ENCODE peak calls at places on chromosomes 6 and 20, in ten cellular contexts. One of them, this sample, is unnamed.

GRCh38 chr20:53040678-53041674 is 68.8 kb downstream of the TSHZ2 start:
- DNase-seq in heart right ventricle: peak; percentile 17
- DNase-seq in occipital lobe: no peak
- DNase-seq in COLO829: no peak
- DNase-seq in activated naive CD4-positive, alpha-beta T cell treated with anti-CD3 and anti-CD28 coated beads, Interleukin-2, amount 50 U/mL, for 16 hours: no peak
- DNase-seq in astrocyte of the spinal cord: no peak
- DNase-seq in cardiac muscle cell: peak; percentile 49
- DNase-seq in activated T-cell treated with anti-CD3 and anti-CD28 coated beads, Interleukin-2, amount 50 U/mL, for 4 hours: no peak
- DNase-seq in coronary artery: no peak
- DNase-seq in activated gamma-delta T cell treated with anti-CD3 and anti-CD28 coated beads, Interleukin-2, amount 50 U/mL, for 16 hours: no peak
- DNase-seq in this sample: no peak

GRCh38 chr20:64084209-64085152 is at the start of gene LKAAEAR1:
- DNase-seq in COLO829: no peak
- DNase-seq in activated gamma-delta T cell treated with anti-CD3 and anti-CD28 coated beads, Interleukin-2, amount 50 U/mL, for 16 hours: no peak
- DNase-seq in activated T-cell treated with anti-CD3 and anti-CD28 coated beads, Interleukin-2, amount 50 U/mL, for 4 hours: no peak
- DNase-seq in cardiac muscle cell: no peak
- DNase-seq in heart right ventricle: no peak
- DNase-seq in activated naive CD4-positive, alpha-beta T cell treated with anti-CD3 and anti-CD28 coated beads, Interleukin-2, amount 50 U/mL, for 16 hours: no peak
- DNase-seq in coronary artery: no peak
- DNase-seq in astrocyte of the spinal cord: no peak
- DNase-seq in occipital lobe: no peak
- DNase-seq in this sample: no peak

GRCh38 chr6:165119231-165120020 is 190.0 kb downstream of the C6orf118 start:
- DNase-seq in occipital lobe: no peak
- DNase-seq in astrocyte of the spinal cord: no peak
- DNase-seq in heart right ventricle: no peak
- DNase-seq in cardiac muscle cell: peak; percentile 2
- DNase-seq in COLO829: no peak
- DNase-seq in activated T-cell treated with anti-CD3 and anti-CD28 coated beads, Interleukin-2, amount 50 U/mL, for 4 hours: no peak
- DNase-seq in activated naive CD4-positive, alpha-beta T cell treated with anti-CD3 and anti-CD28 coated beads, Interleukin-2, amount 50 U/mL, for 16 hours: no peak
- DNase-seq in coronary artery: no peak
- DNase-seq in activated gamma-delta T cell treated with anti-CD3 and anti-CD28 coated beads, Interleukin-2, amount 50 U/mL, for 16 hours: no peak
- DNase-seq in this sample: no peak

GRCh38 chr20:60695223-60695622 is 556.8 kb upstream of the CDH4 start:
- DNase-seq in coronary artery: no peak
- DNase-seq in cardiac muscle cell: peak; percentile 61
- DNase-seq in activated gamma-delta T cell treated with anti-CD3 and anti-CD28 coated beads, Interleukin-2, amount 50 U/mL, for 16 hours: no peak
- DNase-seq in astrocyte of the spinal cord: peak; percentile 76
- DNase-seq in occipital lobe: no peak
- DNase-seq in heart right ventricle: no peak
- DNase-seq in COLO829: peak; percentile 32
- DNase-seq in activated naive CD4-positive, alpha-beta T cell treated with anti-CD3 and anti-CD28 coated beads, Interleukin-2, amount 50 U/mL, for 16 hours: no peak
- DNase-seq in activated T-cell treated with anti-CD3 and anti-CD28 coated beads, Interleukin-2, amount 50 U/mL, for 4 hours: no peak
- DNase-seq in this sample: no peak

GRCh38 chr20:51132286-51132810 is 109.4 kb upstream of the KCNG1 start:
- DNase-seq in cardiac muscle cell: peak; percentile 27
- DNase-seq in coronary artery: no peak
- DNase-seq in activated gamma-delta T cell treated with anti-CD3 and anti-CD28 coated beads, Interleukin-2, amount 50 U/mL, for 16 hours: no peak
- DNase-seq in astrocyte of the spinal cord: peak; percentile 34
- DNase-seq in COLO829: no peak
- DNase-seq in occipital lobe: no peak
- DNase-seq in activated naive CD4-positive, alpha-beta T cell treated with anti-CD3 and anti-CD28 coated beads, Interleukin-2, amount 50 U/mL, for 16 hours: no peak
- DNase-seq in activated T-cell treated with anti-CD3 and anti-CD28 coated beads, Interleukin-2, amount 50 U/mL, for 4 hours: no peak
- DNase-seq in heart right ventricle: no peak
- DNase-seq in this sample: no peak

GRCh38 chr6:28117386-28118050 is 6.9 kb upstream of the ZSCAN16 start:
- DNase-seq in astrocyte of the spinal cord: no peak
- DNase-seq in activated T-cell treated with anti-CD3 and anti-CD28 coated beads, Interleukin-2, amount 50 U/mL, for 4 hours: no peak
- DNase-seq in COLO829: no peak
- DNase-seq in coronary artery: no peak
- DNase-seq in activated naive CD4-positive, alpha-beta T cell treated with anti-CD3 and anti-CD28 coated beads, Interleukin-2, amount 50 U/mL, for 16 hours: no peak
- DNase-seq in heart right ventricle: no peak
- DNase-seq in activated gamma-delta T cell treated with anti-CD3 and anti-CD28 coated beads, Interleukin-2, amount 50 U/mL, for 16 hours: no peak
- DNase-seq in occipital lobe: no peak
- DNase-seq in cardiac muscle cell: no peak
- DNase-seq in this sample: no peak

GRCh38 chr6:36444470-36444869 is 1.7 kb downstream of the KCTD20 start:
- DNase-seq in coronary artery: no peak
- DNase-seq in activated naive CD4-positive, alpha-beta T cell treated with anti-CD3 and anti-CD28 coated beads, Interleukin-2, amount 50 U/mL, for 16 hours: no peak
- DNase-seq in activated T-cell treated with anti-CD3 and anti-CD28 coated beads, Interleukin-2, amount 50 U/mL, for 4 hours: no peak
- DNase-seq in occipital lobe: no peak
- DNase-seq in heart right ventricle: no peak
- DNase-seq in activated gamma-delta T cell treated with anti-CD3 and anti-CD28 coated beads, Interleukin-2, amount 50 U/mL, for 16 hours: no peak
- DNase-seq in astrocyte of the spinal cord: peak; percentile 60
- DNase-seq in COLO829: no peak
- DNase-seq in cardiac muscle cell: peak; percentile 97
- DNase-seq in this sample: no peak

GRCh38 chr6:117549606-117550005 is 52.7 kb downstream of the GOPC start:
- DNase-seq in activated T-cell treated with anti-CD3 and anti-CD28 coated beads, Interleukin-2, amount 50 U/mL, for 4 hours: no peak
- DNase-seq in cardiac muscle cell: no peak
- DNase-seq in heart right ventricle: no peak
- DNase-seq in COLO829: no peak
- DNase-seq in coronary artery: no peak
- DNase-seq in activated gamma-delta T cell treated with anti-CD3 and anti-CD28 coated beads, Interleukin-2, amount 50 U/mL, for 16 hours: peak; percentile 14
- DNase-seq in astrocyte of the spinal cord: no peak
- DNase-seq in occipital lobe: no peak
- DNase-seq in activated naive CD4-positive, alpha-beta T cell treated with anti-CD3 and anti-CD28 coated beads, Interleukin-2, amount 50 U/mL, for 16 hours: no peak
- DNase-seq in this sample: no peak

GRCh38 chr6:161266866-161267265 is 7.0 kb downstream of the AGPAT4 start:
- DNase-seq in astrocyte of the spinal cord: no peak
- DNase-seq in COLO829: no peak
- DNase-seq in heart right ventricle: no peak
- DNase-seq in occipital lobe: no peak
- DNase-seq in activated gamma-delta T cell treated with anti-CD3 and anti-CD28 coated beads, Interleukin-2, amount 50 U/mL, for 16 hours: no peak
- DNase-seq in cardiac muscle cell: no peak
- DNase-seq in activated naive CD4-positive, alpha-beta T cell treated with anti-CD3 and anti-CD28 coated beads, Interleukin-2, amount 50 U/mL, for 16 hours: no peak
- DNase-seq in activated T-cell treated with anti-CD3 and anti-CD28 coated beads, Interleukin-2, amount 50 U/mL, for 4 hours: no peak
- DNase-seq in coronary artery: no peak
- DNase-seq in this sample: no peak

GRCh38 chr6:23417133-23417532 is 708.9 kb upstream of the NRSN1 start:
- DNase-seq in activated gamma-delta T cell treated with anti-CD3 and anti-CD28 coated beads, Interleukin-2, amount 50 U/mL, for 16 hours: no peak
- DNase-seq in cardiac muscle cell: no peak
- DNase-seq in coronary artery: no peak
- DNase-seq in heart right ventricle: no peak
- DNase-seq in occipital lobe: no peak
- DNase-seq in astrocyte of the spinal cord: no peak
- DNase-seq in COLO829: no peak
- DNase-seq in activated T-cell treated with anti-CD3 and anti-CD28 coated beads, Interleukin-2, amount 50 U/mL, for 4 hours: no peak
- DNase-seq in activated naive CD4-positive, alpha-beta T cell treated with anti-CD3 and anti-CD28 coated beads, Interleukin-2, amount 50 U/mL, for 16 hours: no peak
- DNase-seq in this sample: no peak

GRCh38 chr6:163709255-163709654 is 294.7 kb downstream of the QKI start:
- DNase-seq in cardiac muscle cell: no peak
- DNase-seq in coronary artery: no peak
- DNase-seq in COLO829: no peak
- DNase-seq in activated naive CD4-positive, alpha-beta T cell treated with anti-CD3 and anti-CD28 coated beads, Interleukin-2, amount 50 U/mL, for 16 hours: no peak
- DNase-seq in astrocyte of the spinal cord: no peak
- DNase-seq in occipital lobe: no peak
- DNase-seq in activated gamma-delta T cell treated with anti-CD3 and anti-CD28 coated beads, Interleukin-2, amount 50 U/mL, for 16 hours: no peak
- DNase-seq in heart right ventricle: no peak
- DNase-seq in activated T-cell treated with anti-CD3 and anti-CD28 coated beads, Interleukin-2, amount 50 U/mL, for 4 hours: no peak
- DNase-seq in this sample: no peak

GRCh38 chr6:34248198-34248726 is 544 bp downstream of the SMIM29 start:
- DNase-seq in cardiac muscle cell: no peak
- DNase-seq in activated T-cell treated with anti-CD3 and anti-CD28 coated beads, Interleukin-2, amount 50 U/mL, for 4 hours: peak; percentile 28
- DNase-seq in activated gamma-delta T cell treated with anti-CD3 and anti-CD28 coated beads, Interleukin-2, amount 50 U/mL, for 16 hours: no peak
- DNase-seq in astrocyte of the spinal cord: no peak
- DNase-seq in COLO829: no peak
- DNase-seq in occipital lobe: no peak
- DNase-seq in coronary artery: no peak
- DNase-seq in heart right ventricle: peak; percentile 67
- DNase-seq in activated naive CD4-positive, alpha-beta T cell treated with anti-CD3 and anti-CD28 coated beads, Interleukin-2, amount 50 U/mL, for 16 hours: peak; percentile 43
- DNase-seq in this sample: no peak

GRCh38 chr20:59392741-59393140 is 92.3 kb downstream of the EDN3 start:
- DNase-seq in activated naive CD4-positive, alpha-beta T cell treated with anti-CD3 and anti-CD28 coated beads, Interleukin-2, amount 50 U/mL, for 16 hours: no peak
- DNase-seq in cardiac muscle cell: no peak
- DNase-seq in activated gamma-delta T cell treated with anti-CD3 and anti-CD28 coated beads, Interleukin-2, amount 50 U/mL, for 16 hours: no peak
- DNase-seq in activated T-cell treated with anti-CD3 and anti-CD28 coated beads, Interleukin-2, amount 50 U/mL, for 4 hours: no peak
- DNase-seq in COLO829: no peak
- DNase-seq in coronary artery: no peak
- DNase-seq in occipital lobe: no peak
- DNase-seq in heart right ventricle: no peak
- DNase-seq in astrocyte of the spinal cord: no peak
- DNase-seq in this sample: no peak

GRCh38 chr6:2171728-2172127 is 73.7 kb downstream of the GMDS start:
- DNase-seq in activated naive CD4-positive, alpha-beta T cell treated with anti-CD3 and anti-CD28 coated beads, Interleukin-2, amount 50 U/mL, for 16 hours: no peak
- DNase-seq in COLO829: no peak
- DNase-seq in occipital lobe: no peak
- DNase-seq in activated gamma-delta T cell treated with anti-CD3 and anti-CD28 coated beads, Interleukin-2, amount 50 U/mL, for 16 hours: no peak
- DNase-seq in heart right ventricle: no peak
- DNase-seq in cardiac muscle cell: peak; percentile 67
- DNase-seq in astrocyte of the spinal cord: no peak
- DNase-seq in coronary artery: no peak
- DNase-seq in activated T-cell treated with anti-CD3 and anti-CD28 coated beads, Interleukin-2, amount 50 U/mL, for 4 hours: no peak
- DNase-seq in this sample: no peak

GRCh38 chr6:10481101-10481500 is 40.0 kb upstream of the GCNT2 start:
- DNase-seq in heart right ventricle: no peak
- DNase-seq in activated T-cell treated with anti-CD3 and anti-CD28 coated beads, Interleukin-2, amount 50 U/mL, for 4 hours: no peak
- DNase-seq in activated gamma-delta T cell treated with anti-CD3 and anti-CD28 coated beads, Interleukin-2, amount 50 U/mL, for 16 hours: no peak
- DNase-seq in astrocyte of the spinal cord: no peak
- DNase-seq in activated naive CD4-positive, alpha-beta T cell treated with anti-CD3 and anti-CD28 coated beads, Interleukin-2, amount 50 U/mL, for 16 hours: no peak
- DNase-seq in occipital lobe: no peak
- DNase-seq in COLO829: no peak
- DNase-seq in cardiac muscle cell: no peak
- DNase-seq in coronary artery: no peak
- DNase-seq in this sample: no peak

GRCh38 chr20:47237715-47238114 is 118.8 kb downstream of the ZMYND8 start:
- DNase-seq in heart right ventricle: no peak
- DNase-seq in coronary artery: no peak
- DNase-seq in occipital lobe: peak; percentile 68
- DNase-seq in activated naive CD4-positive, alpha-beta T cell treated with anti-CD3 and anti-CD28 coated beads, Interleukin-2, amount 50 U/mL, for 16 hours: no peak
- DNase-seq in cardiac muscle cell: peak; percentile 35
- DNase-seq in astrocyte of the spinal cord: no peak
- DNase-seq in activated T-cell treated with anti-CD3 and anti-CD28 coated beads, Interleukin-2, amount 50 U/mL, for 4 hours: no peak
- DNase-seq in activated gamma-delta T cell treated with anti-CD3 and anti-CD28 coated beads, Interleukin-2, amount 50 U/mL, for 16 hours: no peak
- DNase-seq in COLO829: no peak
- DNase-seq in this sample: no peak

GRCh38 chr6:79824231-79824630 is 123.1 kb downstream of the ELOVL4 start:
- DNase-seq in activated T-cell treated with anti-CD3 and anti-CD28 coated beads, Interleukin-2, amount 50 U/mL, for 4 hours: no peak
- DNase-seq in activated naive CD4-positive, alpha-beta T cell treated with anti-CD3 and anti-CD28 coated beads, Interleukin-2, amount 50 U/mL, for 16 hours: no peak
- DNase-seq in heart right ventricle: no peak
- DNase-seq in coronary artery: no peak
- DNase-seq in activated gamma-delta T cell treated with anti-CD3 and anti-CD28 coated beads, Interleukin-2, amount 50 U/mL, for 16 hours: no peak
- DNase-seq in astrocyte of the spinal cord: no peak
- DNase-seq in occipital lobe: no peak
- DNase-seq in COLO829: no peak
- DNase-seq in cardiac muscle cell: no peak
- DNase-seq in this sample: no peak

GRCh38 chr6:168050225-168050796 is 28.7 kb downstream of the FRMD1 start:
- DNase-seq in activated naive CD4-positive, alpha-beta T cell treated with anti-CD3 and anti-CD28 coated beads, Interleukin-2, amount 50 U/mL, for 16 hours: no peak
- DNase-seq in activated T-cell treated with anti-CD3 and anti-CD28 coated beads, Interleukin-2, amount 50 U/mL, for 4 hours: no peak
- DNase-seq in cardiac muscle cell: peak; percentile 12
- DNase-seq in heart right ventricle: no peak
- DNase-seq in coronary artery: no peak
- DNase-seq in COLO829: no peak
- DNase-seq in activated gamma-delta T cell treated with anti-CD3 and anti-CD28 coated beads, Interleukin-2, amount 50 U/mL, for 16 hours: no peak
- DNase-seq in astrocyte of the spinal cord: no peak
- DNase-seq in occipital lobe: no peak
- DNase-seq in this sample: no peak

GRCh38 chr20:13819885-13820645 is 35.2 kb downstream of the NDUFAF5 start:
- DNase-seq in activated naive CD4-positive, alpha-beta T cell treated with anti-CD3 and anti-CD28 coated beads, Interleukin-2, amount 50 U/mL, for 16 hours: no peak
- DNase-seq in occipital lobe: no peak
- DNase-seq in activated gamma-delta T cell treated with anti-CD3 and anti-CD28 coated beads, Interleukin-2, amount 50 U/mL, for 16 hours: no peak
- DNase-seq in heart right ventricle: no peak
- DNase-seq in coronary artery: no peak
- DNase-seq in COLO829: peak; percentile 77
- DNase-seq in cardiac muscle cell: peak; percentile 59
- DNase-seq in astrocyte of the spinal cord: peak; percentile 60
- DNase-seq in activated T-cell treated with anti-CD3 and anti-CD28 coated beads, Interleukin-2, amount 50 U/mL, for 4 hours: no peak
- DNase-seq in this sample: no peak

GRCh38 chr20:10332656-10333421 is 101.2 kb downstream of the MKKS start:
- DNase-seq in coronary artery: no peak
- DNase-seq in activated gamma-delta T cell treated with anti-CD3 and anti-CD28 coated beads, Interleukin-2, amount 50 U/mL, for 16 hours: no peak
- DNase-seq in astrocyte of the spinal cord: peak; percentile 73
- DNase-seq in heart right ventricle: no peak
- DNase-seq in cardiac muscle cell: no peak
- DNase-seq in activated naive CD4-positive, alpha-beta T cell treated with anti-CD3 and anti-CD28 coated beads, Interleukin-2, amount 50 U/mL, for 16 hours: no peak
- DNase-seq in COLO829: no peak
- DNase-seq in occipital lobe: no peak
- DNase-seq in activated T-cell treated with anti-CD3 and anti-CD28 coated beads, Interleukin-2, amount 50 U/mL, for 4 hours: no peak
- DNase-seq in this sample: no peak

GRCh38 chr6:11729083-11729482 is 49.5 kb downstream of the ADTRP start:
- DNase-seq in coronary artery: no peak
- DNase-seq in cardiac muscle cell: no peak
- DNase-seq in COLO829: no peak
- DNase-seq in heart right ventricle: no peak
- DNase-seq in activated T-cell treated with anti-CD3 and anti-CD28 coated beads, Interleukin-2, amount 50 U/mL, for 4 hours: peak; percentile 32
- DNase-seq in occipital lobe: no peak
- DNase-seq in activated gamma-delta T cell treated with anti-CD3 and anti-CD28 coated beads, Interleukin-2, amount 50 U/mL, for 16 hours: no peak
- DNase-seq in astrocyte of the spinal cord: no peak
- DNase-seq in activated naive CD4-positive, alpha-beta T cell treated with anti-CD3 and anti-CD28 coated beads, Interleukin-2, amount 50 U/mL, for 16 hours: peak; percentile 74
- DNase-seq in this sample: no peak

GRCh38 chr6:167103041-167103816 is 19.7 kb upstream of the CCR6 start:
- DNase-seq in COLO829: no peak
- DNase-seq in cardiac muscle cell: no peak
- DNase-seq in activated T-cell treated with anti-CD3 and anti-CD28 coated beads, Interleukin-2, amount 50 U/mL, for 4 hours: no peak
- DNase-seq in heart right ventricle: no peak
- DNase-seq in activated gamma-delta T cell treated with anti-CD3 and anti-CD28 coated beads, Interleukin-2, amount 50 U/mL, for 16 hours: no peak
- DNase-seq in occipital lobe: no peak
- DNase-seq in activated naive CD4-positive, alpha-beta T cell treated with anti-CD3 and anti-CD28 coated beads, Interleukin-2, amount 50 U/mL, for 16 hours: no peak
- DNase-seq in coronary artery: no peak
- DNase-seq in astrocyte of the spinal cord: no peak
- DNase-seq in this sample: no peak

GRCh38 chr20:32018269-32019155 is 8.3 kb downstream of the CCM2L start:
- DNase-seq in COLO829: peak; percentile 58
- DNase-seq in coronary artery: no peak
- DNase-seq in cardiac muscle cell: no peak
- DNase-seq in heart right ventricle: peak; percentile 64
- DNase-seq in astrocyte of the spinal cord: no peak
- DNase-seq in activated T-cell treated with anti-CD3 and anti-CD28 coated beads, Interleukin-2, amount 50 U/mL, for 4 hours: peak; percentile 38
- DNase-seq in activated naive CD4-positive, alpha-beta T cell treated with anti-CD3 and anti-CD28 coated beads, Interleukin-2, amount 50 U/mL, for 16 hours: peak; percentile 55
- DNase-seq in activated gamma-delta T cell treated with anti-CD3 and anti-CD28 coated beads, Interleukin-2, amount 50 U/mL, for 16 hours: peak; percentile 6
- DNase-seq in occipital lobe: no peak
- DNase-seq in this sample: no peak

GRCh38 chr20:7855545-7855944 is 84.7 kb downstream of the HAO1 start:
- DNase-seq in astrocyte of the spinal cord: no peak
- DNase-seq in cardiac muscle cell: no peak
- DNase-seq in COLO829: no peak
- DNase-seq in occipital lobe: no peak
- DNase-seq in activated naive CD4-positive, alpha-beta T cell treated with anti-CD3 and anti-CD28 coated beads, Interleukin-2, amount 50 U/mL, for 16 hours: no peak
- DNase-seq in activated gamma-delta T cell treated with anti-CD3 and anti-CD28 coated beads, Interleukin-2, amount 50 U/mL, for 16 hours: no peak
- DNase-seq in activated T-cell treated with anti-CD3 and anti-CD28 coated beads, Interleukin-2, amount 50 U/mL, for 4 hours: no peak
- DNase-seq in heart right ventricle: no peak
- DNase-seq in coronary artery: no peak
- DNase-seq in this sample: no peak

GRCh38 chr20:9590189-9590588 is 75.8 kb downstream of the LAMP5 start:
- DNase-seq in activated naive CD4-positive, alpha-beta T cell treated with anti-CD3 and anti-CD28 coated beads, Interleukin-2, amount 50 U/mL, for 16 hours: no peak
- DNase-seq in occipital lobe: no peak
- DNase-seq in astrocyte of the spinal cord: peak; percentile 50
- DNase-seq in coronary artery: no peak
- DNase-seq in cardiac muscle cell: peak; percentile 15
- DNase-seq in COLO829: no peak
- DNase-seq in activated T-cell treated with anti-CD3 and anti-CD28 coated beads, Interleukin-2, amount 50 U/mL, for 4 hours: no peak
- DNase-seq in activated gamma-delta T cell treated with anti-CD3 and anti-CD28 coated beads, Interleukin-2, amount 50 U/mL, for 16 hours: no peak
- DNase-seq in heart right ventricle: no peak
- DNase-seq in this sample: no peak

GRCh38 chr6:22153384-22154158 is 143.3 kb downstream of the PRL start:
- DNase-seq in activated naive CD4-positive, alpha-beta T cell treated with anti-CD3 and anti-CD28 coated beads, Interleukin-2, amount 50 U/mL, for 16 hours: no peak
- DNase-seq in activated T-cell treated with anti-CD3 and anti-CD28 coated beads, Interleukin-2, amount 50 U/mL, for 4 hours: no peak
- DNase-seq in occipital lobe: no peak
- DNase-seq in cardiac muscle cell: no peak
- DNase-seq in astrocyte of the spinal cord: no peak
- DNase-seq in heart right ventricle: no peak
- DNase-seq in coronary artery: no peak
- DNase-seq in COLO829: no peak
- DNase-seq in activated gamma-delta T cell treated with anti-CD3 and anti-CD28 coated beads, Interleukin-2, amount 50 U/mL, for 16 hours: no peak
- DNase-seq in this sample: no peak

GRCh38 chr20:15278041-15278440 is 940.6 kb upstream of the FLRT3 start:
- DNase-seq in COLO829: peak; percentile 32
- DNase-seq in occipital lobe: no peak
- DNase-seq in astrocyte of the spinal cord: no peak
- DNase-seq in cardiac muscle cell: no peak
- DNase-seq in heart right ventricle: no peak
- DNase-seq in coronary artery: no peak
- DNase-seq in activated gamma-delta T cell treated with anti-CD3 and anti-CD28 coated beads, Interleukin-2, amount 50 U/mL, for 16 hours: no peak
- DNase-seq in activated T-cell treated with anti-CD3 and anti-CD28 coated beads, Interleukin-2, amount 50 U/mL, for 4 hours: no peak
- DNase-seq in activated naive CD4-positive, alpha-beta T cell treated with anti-CD3 and anti-CD28 coated beads, Interleukin-2, amount 50 U/mL, for 16 hours: no peak
- DNase-seq in this sample: no peak

GRCh38 chr6:79895382-79896100 is 51.8 kb downstream of the ELOVL4 start:
- DNase-seq in occipital lobe: no peak
- DNase-seq in COLO829: no peak
- DNase-seq in activated naive CD4-positive, alpha-beta T cell treated with anti-CD3 and anti-CD28 coated beads, Interleukin-2, amount 50 U/mL, for 16 hours: no peak
- DNase-seq in activated gamma-delta T cell treated with anti-CD3 and anti-CD28 coated beads, Interleukin-2, amount 50 U/mL, for 16 hours: no peak
- DNase-seq in coronary artery: no peak
- DNase-seq in astrocyte of the spinal cord: no peak
- DNase-seq in heart right ventricle: no peak
- DNase-seq in cardiac muscle cell: no peak
- DNase-seq in activated T-cell treated with anti-CD3 and anti-CD28 coated beads, Interleukin-2, amount 50 U/mL, for 4 hours: no peak
- DNase-seq in this sample: no peak

This sample was measured in esophagus squamous epithelium.